ENCODE peak calls at places on chromosomes 13 and 19, in eight cellular contexts. W, U, C, A, T, O, G and R are unnamed samples.

GRCh38 chr13:43787998-43788397 is 1.2 kb upstream of the ENOX1 start:
- DNase-seq in U (no peak), W (peak), C (no peak), A (no peak), T (peak), G (no peak), O (no peak), R (peak)

GRCh38 chr19:19269952-19270694 is 3.0 kb downstream of the TM6SF2 start:
- DNase-seq in W (no peak), G (no peak), O (no peak), U (no peak), T (no peak), C (no peak), A (no peak), R (no peak)

GRCh38 chr13:113489549-113490495 is 689 bp downstream of the DCUN1D2 start:
- DNase-seq in T (peak), U (peak), O (peak), A (no peak), C (peak), G (no peak), W (peak), R (peak)

GRCh38 chr13:19586904-19587634 is 25.7 kb upstream of the TPTE2 start:
- DNase-seq in W (no peak), A (no peak), G (peak), O (no peak), U (peak), T (peak), C (peak), R (peak)

GRCh38 chr13:43072394-43072793 is 49.0 kb downstream of the DNAJC15 start:
- DNase-seq in T (no peak), A (no peak), U (no peak), W (no peak), G (peak), O (no peak), C (no peak), R (no peak)

GRCh38 chr19:43353606-43354304 is at the start of gene CD177:
- DNase-seq in A (no peak), U (no peak), W (no peak), O (no peak), C (no peak), T (peak), G (no peak), R (no peak)

GRCh38 chr13:67200605-67201004 is 29.5 kb downstream of the PCDH9 start:
- DNase-seq in G (no peak), T (no peak), U (no peak), O (no peak), A (no peak), C (no peak), W (no peak), R (no peak)

GRCh38 chr13:47332149-47332548 is 435.3 kb upstream of the HTR2A start:
- DNase-seq in W (peak), A (no peak), G (no peak), U (no peak), C (no peak), O (no peak), T (peak), R (no peak)

GRCh38 chr19:47247308-47247990 is 8.9 kb upstream of the CCDC9 start:
- DNase-seq in G (peak), A (no peak), T (peak), C (peak), W (peak), O (peak), U (peak), R (peak)

GRCh38 chr19:1656988-1657536 is 4.6 kb upstream of the TCF3 start:
- DNase-seq in O (no peak), G (peak), U (no peak), C (no peak), T (no peak), W (no peak), A (no peak), R (no peak)

GRCh38 chr19:5951338-5951861 is 26.5 kb downstream of the RANBP3 start:
- DNase-seq in W (no peak), T (no peak), U (no peak), G (no peak), C (no peak), O (no peak), A (no peak), R (no peak)

GRCh38 chr19:45553464-45553863 is 31.1 kb downstream of the OPA3 start:
- DNase-seq in C (no peak), G (no peak), T (no peak), O (no peak), W (no peak), A (no peak), U (no peak), R (no peak)

GRCh38 chr19:49553451-49554271 is 25.9 kb downstream of the RCN3 start:
- DNase-seq in C (peak), U (peak), T (peak), W (peak), O (no peak), G (no peak), A (peak), R (no peak)

GRCh38 chr13:27171244-27171829 is at the start of gene USP12:
- DNase-seq in W (no peak), G (no peak), U (peak), O (peak), C (peak), A (no peak), T (peak), R (peak)

GRCh38 chr19:41323023-41323422 is 13.1 kb downstream of the CCDC97 start:
- DNase-seq in W (peak), T (peak), O (no peak), U (no peak), G (peak), C (no peak), A (no peak), R (no peak)

GRCh38 chr19:32720216-32720935 is 809 bp downstream of the TDRD12 start:
- DNase-seq in C (no peak), U (no peak), T (no peak), O (no peak), A (no peak), G (no peak), W (no peak), R (no peak)

GRCh38 chr13:43009506-43009905 is 13.9 kb upstream of the DNAJC15 start:
- DNase-seq in T (peak), U (no peak), G (no peak), C (no peak), A (no peak), O (no peak), W (peak), R (no peak)